ENCODE peak calls at places on chromosomes 6 and 20, in eight cellular contexts. J, Y, Z, F, H, K, R and N are unnamed samples. For H3K4me1, the result is how much of the 10 kb centered on the place peaks cover.

GRCh38 chr6:42452171-42453026 is 673 bp upstream of the TRERF1 start:
- DNase-seq in J (peak), Y (peak), Z (peak), F (peak), H (peak), K (peak), R (peak), N (peak)

GRCh38 chr20:40414843-40415615 is 274.0 kb downstream of the MAFB start:
- DNase-seq in J (no peak), Y (peak), Z (no peak), F (peak), H (no peak), K (no peak), R (no peak), N (no peak)

GRCh38 chr20:62632575-62632974 is 9.7 kb upstream of the SLCO4A1 start:
- DNase-seq in J (no peak), Y (no peak), Z (no peak), F (no peak), H (no peak), K (no peak), R (no peak), N (no peak)

GRCh38 chr20:13821876-13822275 is 37.0 kb downstream of the NDUFAF5 start:
- DNase-seq in J (peak), Y (no peak), Z (no peak), F (no peak), H (no peak), K (no peak), R (no peak), N (no peak)

GRCh38 chr6:35052694-35053565 is 88.2 kb downstream of the TCP11 start:
- DNase-seq in J (peak), Y (peak), Z (peak), F (no peak), H (no peak), K (no peak), R (peak), N (no peak)

GRCh38 chr6:14932485-14933178 is 313.2 kb upstream of the JARID2 start:
- DNase-seq in J (no peak), Y (no peak), Z (no peak), F (no peak), H (no peak), K (no peak), R (peak), N (no peak)

GRCh38 chr6:113662688-113663333 is 194.3 kb upstream of the MARCKS start:
- DNase-seq in J (no peak), Y (no peak), Z (no peak), F (no peak), H (no peak), K (peak), R (no peak), N (no peak)

GRCh38 chr20:10185741-10186558 is 32.7 kb upstream of the SNAP25 start:
- DNase-seq in J (no peak), Y (no peak), Z (no peak), F (peak), H (no peak), K (no peak), R (no peak), N (peak)

GRCh38 chr6:167141667-167142432 is 15.9 kb downstream of the GPR31 start:
- DNase-seq in J (peak), Y (peak), Z (peak), F (peak), H (peak), K (peak), R (peak), N (peak)

GRCh38 chr6:132952468-132952867 is 138.1 kb downstream of the RPS12 start:
- DNase-seq in J (peak), Y (no peak), Z (no peak), F (peak), H (no peak), K (no peak), R (no peak), N (no peak)

GRCh38 chr6:47915017-47915416 is 133.2 kb downstream of the OPN5 start:
- DNase-seq in J (no peak), Y (no peak), Z (no peak), F (no peak), H (no peak), K (no peak), R (no peak), N (no peak)

GRCh38 chr6:69935079-69935478 is 68.7 kb downstream of the COL19A1 start:
- DNase-seq in J (no peak), Y (no peak), Z (no peak), F (no peak), H (no peak), K (no peak), R (no peak), N (no peak)

GRCh38 chr20:63749597-63750508 is 10.3 kb downstream of the SLC2A4RG start:
- DNase-seq in J (no peak), Y (no peak), Z (no peak), F (no peak), H (peak), K (no peak), R (no peak), N (no peak)

GRCh38 chr6:137637161-137637560 is 143.0 kb upstream of the OLIG3 start:
- DNase-seq in J (peak), Y (no peak), Z (no peak), F (peak), H (no peak), K (no peak), R (no peak), N (no peak)

GRCh38 chr6:30845183-30845582 is 39.1 kb upstream of the DDR1 start:
- DNase-seq in J (no peak), Y (no peak), Z (no peak), F (no peak), H (no peak), K (no peak), R (no peak), N (no peak)

GRCh38 chr6:47854996-47855395 is 73.2 kb downstream of the OPN5 start:
- DNase-seq in J (no peak), Y (no peak), Z (no peak), F (no peak), H (no peak), K (no peak), R (no peak), N (no peak)

GRCh38 chr6:33377166-33377565 is 14.5 kb upstream of the KIFC1 start:
- DNase-seq in J (peak), Y (no peak), Z (no peak), F (no peak), H (no peak), K (no peak), R (no peak), N (no peak)

GRCh38 chr6:112441607-112442006 is 94.5 kb downstream of the RFPL4B start:
- DNase-seq in J (no peak), Y (no peak), Z (no peak), F (no peak), H (no peak), K (no peak), R (no peak), N (no peak)

GRCh38 chr20:38842017-38842416 is 36.5 kb downstream of the PPP1R16B start:
- DNase-seq in J (no peak), Y (no peak), Z (no peak), F (no peak), H (no peak), K (peak), R (no peak), N (no peak)
- H3K4me1 ChIP-seq in J (under half), Y (under half), Z (under half), F (under half), H (under half), K (half or more), R (under half), N (under half)

GRCh38 chr6:7917729-7918128 is 7.1 kb upstream of the TXNDC5 start:
- DNase-seq in J (no peak), Y (no peak), Z (no peak), F (no peak), H (no peak), K (peak), R (no peak), N (no peak)
- H3K4me1 ChIP-seq in J (under half), Y (under half), Z (under half), F (under half), H (under half), K (half or more), R (under half), N (under half)

GRCh38 chr6:158798311-158798710 is 20.9 kb downstream of the EZR start:
- DNase-seq in J (no peak), Y (no peak), Z (no peak), F (no peak), H (peak), K (no peak), R (no peak), N (no peak)

GRCh38 chr6:158801655-158802294 is 17.4 kb downstream of the EZR start:
- DNase-seq in J (no peak), Y (peak), Z (peak), F (no peak), H (no peak), K (no peak), R (no peak), N (no peak)

GRCh38 chr6:158796353-158796752 is 22.8 kb downstream of the EZR start:
- DNase-seq in J (no peak), Y (no peak), Z (no peak), F (no peak), H (no peak), K (no peak), R (no peak), N (no peak)

GRCh38 chr6:158797331-158798202 is 21.6 kb downstream of the EZR start:
- DNase-seq in J (peak), Y (no peak), Z (no peak), F (no peak), H (no peak), K (no peak), R (no peak), N (no peak)

DNA sequence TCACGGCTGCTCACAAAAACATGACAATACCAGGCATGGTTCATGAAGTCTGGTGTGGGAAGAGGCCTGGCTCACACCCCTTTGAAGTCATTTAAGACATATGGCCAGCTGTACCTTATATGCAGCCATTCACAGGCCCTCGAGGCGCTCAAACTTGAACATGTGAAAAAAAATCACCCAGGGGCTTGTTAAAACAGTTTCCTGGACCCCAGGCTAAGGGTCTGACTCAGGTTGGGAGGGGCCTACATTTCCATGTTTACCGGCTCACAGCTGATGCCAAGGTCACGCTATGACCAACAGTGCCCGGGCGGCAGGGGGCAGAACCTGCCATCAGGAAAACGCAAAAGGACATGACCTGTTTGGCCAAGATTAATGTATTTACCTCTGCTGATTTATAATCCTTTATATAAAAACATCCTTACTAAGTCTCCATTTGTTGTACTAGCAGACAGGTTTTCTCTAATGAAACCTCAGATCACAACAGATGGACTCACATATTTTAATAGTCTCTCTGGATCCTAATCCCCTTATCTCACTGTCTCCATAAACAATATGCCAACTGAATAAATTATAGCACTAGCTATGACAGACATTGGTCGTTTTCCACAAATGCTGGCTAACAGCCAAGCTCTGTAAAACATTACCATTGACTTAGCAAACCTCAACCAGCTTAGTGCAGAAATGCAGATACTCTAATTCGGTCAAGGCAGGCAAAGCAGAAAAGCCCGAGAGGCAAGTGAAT is 19.9 kb downstream of the EZR start:
- DNase-seq in J (peak), Y (peak), Z (no peak), F (peak), H (no peak), K (peak), R (no peak), N (no peak)
- H3K4me1 ChIP-seq in J (under half), Y (half or more), Z (half or more), F (under half), H (under half), K (half or more), R (under half), N (half or more)

DNA sequence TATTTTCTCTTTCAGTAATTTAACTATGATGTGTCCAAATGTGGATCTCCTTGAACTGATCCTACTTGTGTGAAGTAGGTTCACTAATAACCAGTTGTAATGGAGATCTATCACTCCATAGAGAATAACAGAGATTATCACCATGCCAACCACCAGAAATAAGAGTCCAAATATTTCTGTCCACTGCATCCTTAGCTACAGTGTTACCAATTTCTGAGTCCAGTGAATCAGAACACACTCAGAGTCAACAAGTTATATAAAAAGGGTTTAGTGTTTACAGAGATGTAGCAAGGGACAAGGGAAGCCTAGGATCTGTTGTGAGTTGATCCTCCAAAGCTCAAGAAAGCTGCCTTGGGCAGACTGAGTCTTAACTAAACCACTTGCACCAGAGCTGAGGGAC is 882.8 kb downstream of the TBC1D32 start:
- DNase-seq in J (no peak), Y (no peak), Z (no peak), F (no peak), H (no peak), K (no peak), R (no peak), N (no peak)
- H3K4me1 ChIP-seq in J (under half), Y (under half), Z (under half), F (under half), H (under half), K (under half), R (under half), N (under half)

GRCh38 chr20:37890643-37891042 is 12.3 kb upstream of the VSTM2L start:
- DNase-seq in J (no peak), Y (no peak), Z (no peak), F (no peak), H (no peak), K (no peak), R (no peak), N (peak)

GRCh38 chr20:37897008-37897548 is 5.8 kb upstream of the VSTM2L start:
- DNase-seq in J (no peak), Y (no peak), Z (peak), F (no peak), H (no peak), K (peak), R (no peak), N (peak)

GRCh38 chr20:37893566-37894241 is 9.2 kb upstream of the VSTM2L start:
- DNase-seq in J (no peak), Y (no peak), Z (no peak), F (no peak), H (no peak), K (no peak), R (no peak), N (no peak)

GRCh38 chr20:37892001-37892400 is 10.9 kb upstream of the VSTM2L start:
- DNase-seq in J (no peak), Y (peak), Z (no peak), F (no peak), H (no peak), K (no peak), R (no peak), N (no peak)

GRCh38 chr20:37894454-37894853 is 8.5 kb upstream of the VSTM2L start:
- DNase-seq in J (no peak), Y (no peak), Z (no peak), F (no peak), H (no peak), K (no peak), R (no peak), N (no peak)
- H3K4me1 ChIP-seq in J (under half), Y (under half), Z (under half), F (under half), H (under half), K (under half), R (under half), N (under half)

DNA sequence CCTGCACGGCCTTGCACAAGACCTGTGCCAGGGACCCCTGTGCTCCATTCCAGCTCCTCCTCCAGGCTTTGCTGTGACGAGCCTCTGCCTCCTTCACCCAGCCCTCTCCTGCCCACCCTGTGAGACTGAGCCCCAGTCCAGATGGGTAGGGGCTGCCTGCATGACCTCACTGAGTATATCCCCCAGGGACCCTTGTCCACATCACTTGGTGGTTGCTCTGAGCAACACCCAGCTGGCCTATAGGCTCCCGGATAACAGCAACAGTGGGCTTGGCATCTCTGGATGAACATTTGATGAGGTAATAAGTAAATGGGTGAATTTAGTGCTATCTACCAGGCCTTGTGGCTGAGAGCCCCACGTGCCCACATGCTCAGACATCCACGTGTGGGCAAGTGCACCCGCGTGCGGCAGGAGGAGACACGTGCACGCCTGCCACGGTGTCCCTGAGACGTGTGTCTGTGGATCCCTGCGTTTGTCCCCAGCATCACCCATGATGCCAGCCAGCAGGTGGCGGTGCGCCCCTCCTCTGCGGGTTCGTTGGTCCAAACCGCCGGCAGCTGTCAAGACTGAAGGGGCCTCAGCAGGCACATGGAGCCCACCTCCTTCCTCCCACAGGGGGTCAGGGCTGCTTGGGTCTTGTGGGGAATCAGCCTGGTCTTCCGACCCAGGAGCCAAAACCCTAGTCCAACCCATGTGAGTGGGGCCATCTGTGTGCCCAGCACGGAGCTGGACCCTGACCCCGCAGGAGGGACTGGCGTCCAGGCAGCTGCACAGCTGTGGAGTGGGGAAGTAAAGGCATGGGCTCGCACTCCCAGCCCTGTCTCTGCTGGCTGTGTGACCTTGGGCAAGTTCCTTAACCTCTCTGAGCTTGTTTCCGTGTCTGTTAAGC is 45.9 kb downstream of the FGD2 start:
- DNase-seq in J (peak), Y (peak), Z (peak), F (peak), H (peak), K (peak), R (peak), N (peak)
- H3K4me1 ChIP-seq in J (under half), Y (under half), Z (under half), F (under half), H (under half), K (under half), R (under half), N (under half)

GRCh38 chr20:36480456-36481048 is 60.8 kb upstream of the MYL9 start:
- DNase-seq in J (no peak), Y (no peak), Z (no peak), F (no peak), H (no peak), K (no peak), R (no peak), N (no peak)
- H3K4me1 ChIP-seq in J (half or more), Y (under half), Z (half or more), F (under half), H (under half), K (under half), R (under half), N (under half)

DNA sequence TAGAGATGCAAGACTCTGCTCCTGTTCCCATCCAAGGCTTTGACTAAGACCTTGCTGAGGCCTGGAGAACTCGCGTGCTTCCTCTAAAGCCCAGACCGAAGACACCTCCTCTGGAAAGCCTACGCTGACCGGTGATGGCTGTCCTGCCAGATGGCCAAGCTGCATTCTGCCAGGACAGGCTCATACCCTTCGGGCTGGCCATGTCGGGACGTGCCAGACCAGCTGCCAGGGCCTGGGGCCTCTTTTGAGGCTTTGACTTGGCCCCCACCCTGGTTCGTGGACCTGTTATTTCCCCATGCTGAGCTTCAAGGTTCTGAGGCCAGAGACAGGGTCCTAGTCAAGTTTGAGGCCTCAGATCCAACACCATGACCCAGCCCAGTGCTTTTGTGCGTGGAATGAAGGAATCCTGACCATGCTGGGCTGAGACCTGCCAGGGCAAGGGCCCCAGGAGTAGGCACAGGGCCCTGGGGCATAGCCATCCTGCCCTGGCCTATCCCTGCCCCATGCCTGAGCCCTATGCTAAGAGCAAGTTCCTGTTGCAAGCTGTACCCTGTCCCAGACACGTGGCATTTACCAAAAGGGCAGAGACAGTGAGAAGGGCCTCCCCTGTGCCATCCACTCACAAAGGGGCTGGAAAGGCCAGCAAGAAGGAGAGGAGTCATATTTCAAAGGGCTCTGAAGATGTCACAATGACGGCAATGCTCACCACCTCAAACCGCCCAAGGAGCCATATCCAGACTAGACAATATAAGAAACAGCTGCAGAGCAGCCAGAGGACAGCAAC is 42.8 kb downstream of the MRPL14 start:
- DNase-seq in J (no peak), Y (no peak), Z (no peak), F (no peak), H (no peak), K (no peak), R (no peak), N (no peak)
- H3K4me1 ChIP-seq in J (under half), Y (under half), Z (under half), F (under half), H (under half), K (under half), R (under half), N (under half)